ENCODE peak calls at places on chromosomes 6 and 20, in four cellular contexts. F is IMR-90, N is K562, X is GM12878. A is an unnamed sample.

GRCh38 chr20:48769111-48769879 is 58.5 kb downstream of the PREX1 start:
- DNase-seq in F (no peak), N (peak; percentile 35), X (no peak), A (no peak)

GRCh38 chr20:4516851-4517250 is 204.9 kb upstream of the PRND start:
- DNase-seq in F (no peak), N (no peak), X (no peak), A (no peak)

GRCh38 chr20:4875578-4876067 is 125.7 kb downstream of the SLC23A2 start:
- DNase-seq in F (no peak), N (no peak), X (peak; percentile 58), A (no peak)

GRCh38 chr20:36886859-36887778 is 11.2 kb downstream of the TLDC2 start:
- DNase-seq in F (peak; percentile 74), N (peak; percentile 88), X (peak; percentile 56), A (peak; percentile 90)

GRCh38 chr6:84553527-84553926 is 210.9 kb downstream of the TBX18 start:
- DNase-seq in F (no peak), N (no peak), X (no peak), A (no peak)

GRCh38 chr6:109793793-109794192 is 102.7 kb downstream of the FIG4 start:
- DNase-seq in F (peak; percentile 98), N (peak; percentile 12), X (no peak), A (peak; percentile 77)

GRCh38 chr6:154995241-154996162 is at the start of gene TIAM2:
- DNase-seq in F (no peak), N (no peak), X (no peak), A (peak; percentile 13)

GRCh38 chr6:122753688-122754056 is 25.8 kb upstream of the FABP7 start:
- DNase-seq in F (no peak), N (no peak), X (no peak), A (no peak)

GRCh38 chr20:15938847-15939246 is 634.4 kb downstream of the KIF16B start:
- DNase-seq in F (no peak), N (no peak), X (no peak), A (no peak)

GRCh38 chr6:93008385-93008784 is 411.0 kb downstream of the EPHA7 start:
- DNase-seq in F (no peak), N (no peak), X (no peak), A (no peak)

GRCh38 chr20:47992021-47992467 is 206.8 kb upstream of the SULF2 start:
- DNase-seq in F (no peak), N (no peak), X (no peak), A (no peak)

DNA sequence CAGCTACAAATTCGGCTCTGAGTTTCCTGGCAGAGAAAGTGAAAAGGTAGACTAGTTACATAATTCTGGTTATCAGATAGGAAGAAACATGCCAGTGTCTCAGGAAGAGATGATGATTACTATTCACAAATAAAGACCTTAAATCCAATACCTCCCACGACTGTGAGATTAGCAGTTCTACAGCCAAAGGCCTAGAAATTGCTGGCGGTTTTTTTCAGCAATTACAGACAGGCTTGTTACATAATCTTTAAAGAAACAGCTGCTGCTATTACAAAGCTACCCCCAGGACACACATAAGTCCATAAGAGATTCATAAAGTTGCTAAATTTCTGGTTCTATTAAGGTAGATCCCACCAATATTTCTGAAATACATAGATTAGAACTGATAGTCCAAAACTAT is 40.2 kb downstream of the PIGU start:
- DNase-seq in F (no peak), N (no peak), X (no peak), A (no peak)
- TF ChIP-seq ELK1 in F (no peak), N (no peak), X (no peak), A (no peak)

GRCh38 chr20:21048841-21049273 is 57.3 kb downstream of the LINC00237 start:
- DNase-seq in F (no peak), N (peak; percentile 71), X (no peak), A (peak; percentile 69)

GRCh38 chr20:21047981-21048380 is 58.2 kb downstream of the LINC00237 start:
- DNase-seq in F (no peak), N (no peak), X (no peak), A (no peak)

GRCh38 chr20:21052241-21052640 is 53.9 kb downstream of the LINC00237 start:
- DNase-seq in F (no peak), N (no peak), X (no peak), A (no peak)

GRCh38 chr20:21050710-21051109 is 55.4 kb downstream of the LINC00237 start:
- DNase-seq in F (no peak), N (no peak), X (no peak), A (no peak)

GRCh38 chr20:21046413-21047070 is 59.6 kb downstream of the LINC00237 start:
- DNase-seq in F (no peak), N (no peak), X (no peak), A (no peak)
- TF ChIP-seq RCOR1 in F (no peak), N (no peak), X (no peak), A (no peak)

GRCh38 chr6:79468116-79468515 is 69.1 kb downstream of the LCA5 start:
- DNase-seq in F (peak; percentile 34), N (no peak), X (no peak), A (no peak)
- TF ChIP-seq ELK1 in F (no peak), N (no peak), X (no peak), A (no peak)

DNA sequence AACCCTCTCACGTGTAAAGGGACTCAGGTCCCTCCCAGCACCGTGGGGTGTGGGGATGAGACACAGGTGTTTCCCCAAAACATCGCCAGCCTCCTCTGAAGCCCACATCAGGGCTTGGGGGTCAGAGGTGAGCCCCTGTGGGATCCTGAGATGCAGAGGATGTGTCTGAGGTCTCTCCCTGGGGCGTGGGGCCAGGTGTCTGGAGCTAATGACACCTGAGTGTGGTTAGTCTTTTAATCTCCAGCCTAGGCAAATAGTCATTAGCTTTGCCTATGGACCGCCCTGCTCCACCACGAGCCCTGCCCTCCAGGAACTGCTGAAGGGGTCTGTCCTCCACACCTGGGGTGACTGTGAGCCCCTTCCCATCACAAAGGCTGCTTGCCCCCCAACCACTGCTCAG is 1.7 kb downstream of the SRMS start:
- DNase-seq in F (no peak), N (no peak), X (no peak), A (no peak)
- TF ChIP-seq RCOR1 in F (no peak), N (no peak), X (no peak), A (no peak)

DNA sequence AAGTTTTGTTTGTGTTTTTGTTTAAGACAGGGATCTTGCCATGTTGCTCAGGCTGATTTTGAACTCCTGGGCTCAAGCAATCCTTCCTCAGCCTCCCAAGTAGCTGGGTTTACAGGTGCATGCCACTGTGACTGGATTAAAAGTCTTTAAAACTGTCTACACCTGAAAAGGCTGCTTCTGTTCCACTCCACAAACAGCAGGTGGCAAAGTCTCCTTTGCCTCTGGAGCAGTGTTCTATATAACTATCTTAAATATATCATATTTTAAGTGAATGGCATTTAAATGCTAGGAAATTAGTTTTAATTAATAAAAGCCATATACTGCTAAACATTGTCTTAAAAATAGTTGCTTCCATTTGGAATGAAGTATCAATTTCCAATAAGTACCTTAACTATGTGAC is 89.2 kb upstream of the BCLAF1 start:
- DNase-seq in F (peak; percentile 5), N (no peak), X (no peak), A (no peak)
- TF ChIP-seq ELK1 in F (no peak), N (no peak), X (no peak), A (no peak)

DNA sequence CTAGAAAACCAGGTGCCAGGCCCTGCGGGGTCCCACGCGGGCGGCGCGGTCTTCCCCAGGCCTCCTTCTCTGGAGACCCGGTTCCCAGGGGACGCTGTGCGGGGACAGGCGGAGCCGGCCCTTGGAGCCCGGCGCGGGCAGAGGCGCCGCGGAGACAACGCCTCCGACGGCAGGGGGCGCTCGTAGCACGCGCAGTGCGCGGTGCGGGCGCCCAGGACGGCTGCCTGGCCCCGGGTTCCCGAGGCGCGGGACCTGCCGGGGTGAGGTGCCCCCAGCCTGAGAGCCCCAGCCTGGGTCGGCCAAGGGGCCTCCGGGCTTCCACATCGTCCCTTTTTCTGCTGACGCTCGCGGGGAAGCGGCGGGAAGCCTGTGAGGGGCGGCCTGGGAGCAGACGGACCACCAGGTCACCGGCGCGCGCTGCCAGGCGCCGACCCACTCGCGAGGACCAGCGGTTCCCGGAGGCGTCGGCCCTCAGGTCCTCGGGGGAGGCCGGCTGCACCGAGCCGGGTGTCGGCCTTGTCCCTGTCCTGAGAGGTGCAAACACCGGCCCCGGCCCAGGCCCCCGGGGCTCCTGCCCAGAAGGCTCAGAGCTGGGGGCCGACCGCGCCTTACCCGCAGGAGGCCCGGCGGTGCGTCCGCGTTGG is 5.2 kb upstream of the FOXC1 start:
- DNase-seq in F (peak; percentile 36), N (peak; percentile 86), X (no peak), A (no peak)
- TF ChIP-seq RCOR1 in F (no peak), N (no peak), X (no peak), A (no peak)

DNA sequence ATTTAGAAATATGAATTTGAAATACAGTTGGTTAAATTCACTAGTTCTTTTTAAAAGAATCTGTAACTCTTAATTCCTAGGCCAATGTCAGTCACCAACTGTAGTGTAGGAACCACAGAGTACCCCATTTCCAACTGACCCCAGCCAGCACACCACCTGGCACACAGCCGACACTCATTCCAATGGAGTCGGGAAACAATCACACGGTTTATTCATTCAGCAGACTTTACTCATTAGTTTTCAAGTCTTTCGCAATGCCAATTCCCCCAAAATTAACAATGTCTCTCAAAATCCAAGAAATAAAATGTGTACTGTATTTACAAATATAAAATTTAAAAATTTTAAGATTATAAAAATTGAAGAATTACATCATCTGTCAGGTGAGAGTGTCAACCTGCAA is 13.5 kb downstream of the ARG1 start:
- DNase-seq in F (no peak), N (no peak), X (no peak), A (no peak)
- TF ChIP-seq ELK1 in F (no peak), N (no peak), X (no peak), A (no peak)

A was measured in A549.